ENCODE peak calls at places on chromosomes 2 and 18, in seven cellular contexts. One of them, this sample, is unnamed.
A peak's percentile ranks its signal among the peaks of the same experiment; 100 is the strongest.

GRCh38 chr2:240584486-240585031 is 2.0 kb upstream of the CAPN10 start:
- DNase-seq in PC-3: peak; percentile 36
- DNase-seq in SK-N-SH: no peak
- DNase-seq in MM.1S: peak; percentile 97
- DNase-seq in GM23248: peak; percentile 19
- DNase-seq in neural progenitor cell: peak; percentile 12
- DNase-seq in GM23338: peak; percentile 65
- DNase-seq in this sample: peak; percentile 46

GRCh38 chr2:203225423-203226039 is 13.3 kb upstream of the CYP20A1 start:
- DNase-seq in GM23338: peak; percentile 58
- DNase-seq in neural progenitor cell: peak; percentile 42
- DNase-seq in GM23248: peak; percentile 41
- DNase-seq in PC-3: peak; percentile 52
- DNase-seq in MM.1S: peak; percentile 29
- DNase-seq in SK-N-SH: no peak
- DNase-seq in this sample: peak; percentile 11

GRCh38 chr2:196242131-196242620 is 70.8 kb upstream of the STK17B start:
- DNase-seq in SK-N-SH: no peak
- DNase-seq in GM23248: peak; percentile 79
- DNase-seq in PC-3: peak; percentile 11
- DNase-seq in GM23338: no peak
- DNase-seq in neural progenitor cell: no peak
- DNase-seq in MM.1S: no peak
- DNase-seq in this sample: no peak

GRCh38 chr2:172674034-172674967 is 61.3 kb upstream of the RAPGEF4 start:
- DNase-seq in GM23338: peak; percentile 85
- DNase-seq in neural progenitor cell: peak; percentile 79
- DNase-seq in MM.1S: peak; percentile 64
- DNase-seq in GM23248: peak; percentile 80
- DNase-seq in SK-N-SH: no peak
- DNase-seq in PC-3: no peak
- DNase-seq in this sample: peak; percentile 29

GRCh38 chr18:11323359-11323819 is 174.0 kb upstream of the PIEZO2 start:
- DNase-seq in MM.1S: no peak
- DNase-seq in SK-N-SH: no peak
- DNase-seq in GM23248: peak; percentile 67
- DNase-seq in PC-3: peak; percentile 12
- DNase-seq in GM23338: no peak
- DNase-seq in neural progenitor cell: no peak
- DNase-seq in this sample: no peak

GRCh38 chr2:59939173-59939572 is 614.3 kb downstream of the BCL11A start:
- DNase-seq in PC-3: no peak
- DNase-seq in SK-N-SH: no peak
- DNase-seq in GM23338: no peak
- DNase-seq in MM.1S: no peak
- DNase-seq in neural progenitor cell: no peak
- DNase-seq in GM23248: no peak
- DNase-seq in this sample: no peak

GRCh38 chr2:69694894-69695849 is 46.8 kb upstream of the ANXA4 start:
- DNase-seq in PC-3: peak; percentile 97
- DNase-seq in SK-N-SH: no peak
- DNase-seq in neural progenitor cell: no peak
- DNase-seq in MM.1S: no peak
- DNase-seq in GM23248: peak; percentile 74
- DNase-seq in GM23338: no peak
- DNase-seq in this sample: peak; percentile 94

GRCh38 chr2:8380573-8380972 is 301.3 kb upstream of the ID2 start:
- DNase-seq in GM23338: no peak
- DNase-seq in SK-N-SH: no peak
- DNase-seq in neural progenitor cell: no peak
- DNase-seq in GM23248: no peak
- DNase-seq in PC-3: no peak
- DNase-seq in MM.1S: no peak
- DNase-seq in this sample: no peak

GRCh38 chr2:205683179-205683978 is 1.1 kb downstream of the NRP2 start:
- DNase-seq in GM23338: no peak
- DNase-seq in SK-N-SH: no peak
- DNase-seq in PC-3: peak; percentile 19
- DNase-seq in MM.1S: no peak
- DNase-seq in GM23248: peak; percentile 81
- DNase-seq in neural progenitor cell: no peak
- DNase-seq in this sample: no peak

GRCh38 chr2:229270551-229271410 is at the start of gene PID1:
- DNase-seq in GM23248: peak; percentile 78
- DNase-seq in neural progenitor cell: peak; percentile 88
- DNase-seq in PC-3: peak; percentile 44
- DNase-seq in MM.1S: peak; percentile 36
- DNase-seq in GM23338: peak; percentile 78
- DNase-seq in SK-N-SH: peak; percentile 85
- DNase-seq in this sample: no peak

GRCh38 chr18:8929381-8929780 is 173.1 kb upstream of the NDUFV2 start:
- DNase-seq in neural progenitor cell: no peak
- DNase-seq in GM23248: peak; percentile 58
- DNase-seq in GM23338: no peak
- DNase-seq in MM.1S: no peak
- DNase-seq in PC-3: no peak
- DNase-seq in SK-N-SH: no peak
- DNase-seq in this sample: no peak

GRCh38 chr2:56741601-56742102 is 557.9 kb downstream of the CCDC85A start:
- DNase-seq in PC-3: peak; percentile 93
- DNase-seq in SK-N-SH: peak; percentile 0
- DNase-seq in GM23248: peak; percentile 96
- DNase-seq in neural progenitor cell: no peak
- DNase-seq in GM23338: no peak
- DNase-seq in MM.1S: no peak
- DNase-seq in this sample: peak; percentile 69

GRCh38 chr2:26316041-26316440 is 29.9 kb upstream of the SELENOI start:
- DNase-seq in GM23248: peak; percentile 42
- DNase-seq in SK-N-SH: peak; percentile 54
- DNase-seq in PC-3: peak; percentile 46
- DNase-seq in GM23338: peak; percentile 43
- DNase-seq in neural progenitor cell: peak; percentile 45
- DNase-seq in MM.1S: peak; percentile 70
- DNase-seq in this sample: no peak

GRCh38 chr18:42164556-42164955 is 209.5 kb downstream of the PIK3C3 start:
- DNase-seq in neural progenitor cell: no peak
- DNase-seq in GM23248: peak; percentile 8
- DNase-seq in PC-3: no peak
- DNase-seq in MM.1S: no peak
- DNase-seq in SK-N-SH: no peak
- DNase-seq in GM23338: no peak
- DNase-seq in this sample: no peak

GRCh38 chr2:221494556-221494955 is 77.5 kb downstream of the EPHA4 start:
- DNase-seq in PC-3: peak; percentile 24
- DNase-seq in GM23248: peak; percentile 8
- DNase-seq in GM23338: no peak
- DNase-seq in SK-N-SH: no peak
- DNase-seq in MM.1S: no peak
- DNase-seq in neural progenitor cell: no peak
- DNase-seq in this sample: peak; percentile 60

GRCh38 chr2:134359367-134360081 is 105.7 kb downstream of the MGAT5 start:
- DNase-seq in GM23248: no peak
- DNase-seq in neural progenitor cell: no peak
- DNase-seq in PC-3: peak; percentile 84
- DNase-seq in SK-N-SH: peak; percentile 23
- DNase-seq in GM23338: no peak
- DNase-seq in MM.1S: no peak
- DNase-seq in this sample: peak; percentile 78

GRCh38 chr18:49024808-49025361 is 74.1 kb upstream of the SMAD7 start:
- DNase-seq in neural progenitor cell: no peak
- DNase-seq in PC-3: no peak
- DNase-seq in GM23338: no peak
- DNase-seq in MM.1S: no peak
- DNase-seq in SK-N-SH: peak; percentile 63
- DNase-seq in GM23248: no peak
- DNase-seq in this sample: no peak

GRCh38 chr2:170243118-170243837 is 65.3 kb downstream of the MYO3B start:
- DNase-seq in GM23248: no peak
- DNase-seq in SK-N-SH: no peak
- DNase-seq in MM.1S: no peak
- DNase-seq in PC-3: no peak
- DNase-seq in neural progenitor cell: no peak
- DNase-seq in GM23338: no peak
- DNase-seq in this sample: no peak

GRCh38 chr2:136246086-136246669 is 128.2 kb upstream of the CXCR4 start:
- DNase-seq in SK-N-SH: peak; percentile 21
- DNase-seq in MM.1S: no peak
- DNase-seq in GM23248: peak; percentile 58
- DNase-seq in neural progenitor cell: peak; percentile 26
- DNase-seq in GM23338: peak; percentile 52
- DNase-seq in PC-3: no peak
- DNase-seq in this sample: no peak

GRCh38 chr2:237859082-237859433 is 365 bp upstream of the RAMP1 start:
- DNase-seq in GM23338: peak; percentile 37
- DNase-seq in GM23248: no peak
- DNase-seq in PC-3: peak; percentile 13
- DNase-seq in neural progenitor cell: no peak
- DNase-seq in MM.1S: no peak
- DNase-seq in SK-N-SH: no peak
- DNase-seq in this sample: no peak

GRCh38 chr2:26887142-26887541 is 39.2 kb downstream of the DPYSL5 start:
- DNase-seq in MM.1S: no peak
- DNase-seq in GM23338: no peak
- DNase-seq in PC-3: no peak
- DNase-seq in neural progenitor cell: no peak
- DNase-seq in SK-N-SH: no peak
- DNase-seq in GM23248: no peak
- DNase-seq in this sample: no peak

GRCh38 chr2:218036371-218036770 is 32.7 kb upstream of the RUFY4 start:
- DNase-seq in MM.1S: no peak
- DNase-seq in PC-3: peak; percentile 6
- DNase-seq in SK-N-SH: no peak
- DNase-seq in neural progenitor cell: no peak
- DNase-seq in GM23338: peak; percentile 33
- DNase-seq in GM23248: peak; percentile 22
- DNase-seq in this sample: no peak

GRCh38 chr2:54879037-54879436 is 155.6 kb downstream of the EML6 start:
- DNase-seq in SK-N-SH: no peak
- DNase-seq in neural progenitor cell: no peak
- DNase-seq in MM.1S: no peak
- DNase-seq in PC-3: no peak
- DNase-seq in GM23248: no peak
- DNase-seq in GM23338: peak; percentile 26
- DNase-seq in this sample: no peak

GRCh38 chr2:203532957-203533695 is 2.0 kb downstream of the RAPH1 start:
- DNase-seq in GM23338: peak; percentile 79
- DNase-seq in neural progenitor cell: peak; percentile 52
- DNase-seq in GM23248: peak; percentile 83
- DNase-seq in SK-N-SH: peak; percentile 45
- DNase-seq in PC-3: peak; percentile 19
- DNase-seq in MM.1S: no peak
- DNase-seq in this sample: no peak

GRCh38 chr2:18118703-18119102 is 240.2 kb downstream of the KCNS3 start:
- DNase-seq in PC-3: peak; percentile 38
- DNase-seq in GM23248: peak; percentile 73
- DNase-seq in neural progenitor cell: no peak
- DNase-seq in SK-N-SH: no peak
- DNase-seq in GM23338: no peak
- DNase-seq in MM.1S: no peak
- DNase-seq in this sample: no peak

GRCh38 chr2:11329759-11330158 is 14.7 kb downstream of the ROCK2 start:
- DNase-seq in neural progenitor cell: no peak
- DNase-seq in SK-N-SH: no peak
- DNase-seq in GM23338: no peak
- DNase-seq in GM23248: peak; percentile 82
- DNase-seq in MM.1S: no peak
- DNase-seq in PC-3: peak; percentile 55
- DNase-seq in this sample: no peak
- H4K20me1 ChIP-seq in neural progenitor cell: peaks cover 38% of the 10 kb centered on the region
- H4K20me1 ChIP-seq in SK-N-SH: peaks cover 92% of the 10 kb centered on the region
- H4K20me1 ChIP-seq in GM23338: peaks cover 44% of the 10 kb centered on the region
- H4K20me1 ChIP-seq in GM23248: peaks cover 16% of the 10 kb centered on the region
- H4K20me1 ChIP-seq in MM.1S: no peaks in the 10 kb centered on the region
- H4K20me1 ChIP-seq in PC-3: peaks cover 75% of the 10 kb centered on the region
- H4K20me1 ChIP-seq in this sample: peaks cover 51% of the 10 kb centered on the region

GRCh38 chr2:64649626-64650025 is 4.1 kb downstream of the SERTAD2 start:
- DNase-seq in neural progenitor cell: peak; percentile 46
- DNase-seq in PC-3: peak; percentile 84
- DNase-seq in SK-N-SH: no peak
- DNase-seq in MM.1S: peak; percentile 5
- DNase-seq in GM23338: no peak
- DNase-seq in GM23248: peak; percentile 54
- DNase-seq in this sample: peak; percentile 92

GRCh38 chr2:64651590-64651989 is 2.1 kb downstream of the SERTAD2 start:
- DNase-seq in MM.1S: no peak
- DNase-seq in PC-3: no peak
- DNase-seq in SK-N-SH: no peak
- DNase-seq in GM23248: no peak
- DNase-seq in GM23338: no peak
- DNase-seq in neural progenitor cell: no peak
- DNase-seq in this sample: no peak

GRCh38 chr2:64649013-64649484 is 4.7 kb downstream of the SERTAD2 start:
- DNase-seq in MM.1S: peak; percentile 5
- DNase-seq in GM23248: no peak
- DNase-seq in GM23338: no peak
- DNase-seq in SK-N-SH: no peak
- DNase-seq in neural progenitor cell: no peak
- DNase-seq in PC-3: no peak
- DNase-seq in this sample: no peak

GRCh38 chr2:64650722-64651338 is 2.9 kb downstream of the SERTAD2 start:
- DNase-seq in SK-N-SH: no peak
- DNase-seq in neural progenitor cell: no peak
- DNase-seq in MM.1S: peak; percentile 4
- DNase-seq in GM23248: no peak
- DNase-seq in PC-3: peak; percentile 32
- DNase-seq in GM23338: no peak
- DNase-seq in this sample: no peak

DNA sequence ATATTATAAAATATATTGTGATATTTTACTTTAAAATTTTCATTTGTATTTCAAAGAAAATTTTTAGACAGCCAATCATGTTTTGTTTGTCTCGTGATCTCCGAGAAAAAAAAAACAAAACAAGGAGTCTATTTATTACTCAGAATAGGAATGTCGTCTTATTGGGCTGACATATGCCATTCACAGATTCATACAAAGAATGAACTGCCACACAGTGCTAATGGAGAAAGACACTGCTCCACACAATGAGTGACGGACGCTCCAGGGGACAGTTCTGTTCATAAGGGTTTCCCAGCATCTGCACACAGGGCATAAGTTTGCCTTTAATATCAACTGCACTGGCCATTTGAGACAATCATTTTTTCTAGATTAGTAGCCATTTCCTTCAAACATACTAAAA is 3.5 kb downstream of the SERTAD2 start:
- DNase-seq in GM23338: no peak
- DNase-seq in neural progenitor cell: no peak
- DNase-seq in MM.1S: no peak
- DNase-seq in GM23248: no peak
- DNase-seq in PC-3: no peak
- DNase-seq in SK-N-SH: no peak
- DNase-seq in this sample: no peak
- H3F3A ChIP-seq in GM23338: no peaks in the 10 kb centered on the region
- H3F3A ChIP-seq in neural progenitor cell: peaks cover 64% of the 10 kb centered on the region
- H3F3A ChIP-seq in MM.1S: peaks cover 42% of the 10 kb centered on the region
- H3F3A ChIP-seq in GM23248: peaks cover 40% of the 10 kb centered on the region
- H3F3A ChIP-seq in PC-3: peaks cover 11% of the 10 kb centered on the region
- H3F3A ChIP-seq in SK-N-SH: peaks cover 34% of the 10 kb centered on the region
- H3F3A ChIP-seq in this sample: peaks cover 49% of the 10 kb centered on the region

GRCh38 chr18:79983793-79984192 is 4.6 kb downstream of the TXNL4A start:
- DNase-seq in neural progenitor cell: no peak
- DNase-seq in GM23338: no peak
- DNase-seq in MM.1S: no peak
- DNase-seq in PC-3: no peak
- DNase-seq in SK-N-SH: no peak
- DNase-seq in GM23248: no peak
- DNase-seq in this sample: no peak
- H4K20me1 ChIP-seq in neural progenitor cell: peaks cover 88% of the 10 kb centered on the region
- H4K20me1 ChIP-seq in GM23338: peaks cover 55% of the 10 kb centered on the region
- H4K20me1 ChIP-seq in MM.1S: peaks cover 5% of the 10 kb centered on the region
- H4K20me1 ChIP-seq in PC-3: peaks cover 84% of the 10 kb centered on the region
- H4K20me1 ChIP-seq in SK-N-SH: peaks cover 88% of the 10 kb centered on the region
- H4K20me1 ChIP-seq in GM23248: peaks cover 23% of the 10 kb centered on the region
- H4K20me1 ChIP-seq in this sample: peaks cover 91% of the 10 kb centered on the region

GRCh38 chr18:44716697-44717163 is 36.0 kb downstream of the SETBP1 start:
- DNase-seq in MM.1S: no peak
- DNase-seq in GM23338: no peak
- DNase-seq in SK-N-SH: no peak
- DNase-seq in PC-3: no peak
- DNase-seq in neural progenitor cell: no peak
- DNase-seq in GM23248: peak; percentile 28
- DNase-seq in this sample: no peak
- H3F3A ChIP-seq in MM.1S: peaks cover 31% of the 10 kb centered on the region
- H3F3A ChIP-seq in GM23338: no peaks in the 10 kb centered on the region
- H3F3A ChIP-seq in SK-N-SH: no peaks in the 10 kb centered on the region
- H3F3A ChIP-seq in PC-3: no peaks in the 10 kb centered on the region
- H3F3A ChIP-seq in neural progenitor cell: peaks cover 12% of the 10 kb centered on the region
- H3F3A ChIP-seq in GM23248: peaks cover 28% of the 10 kb centered on the region
- H3F3A ChIP-seq in this sample: no peaks in the 10 kb centered on the region